ENCODE peak calls at places on chromosomes 5 and 9, in ten cellular contexts. L, U, C, S, V, B, G, A, P and T are unnamed samples.

GRCh38 chr5:175696139-175696854 is 38.4 kb downstream of the HRH2 start:
- DNase-seq in V (peak), A (peak), G (peak), S (peak), U (peak), L (peak), C (no peak), B (no peak), P (peak), T (peak)

GRCh38 chr9:121999556-121999955 is 93.6 kb downstream of the TTLL11 start:
- DNase-seq in A (no peak), C (no peak), S (no peak), U (no peak), L (no peak), B (no peak), P (no peak), G (no peak), V (no peak), T (no peak)

GRCh38 chr9:28808042-28808441 is 1234.8 kb upstream of the C9orf72 start:
- DNase-seq in B (no peak), S (peak), A (no peak), U (no peak), G (no peak), C (no peak), P (no peak), V (no peak), L (no peak), T (no peak)

GRCh38 chr9:108543251-108543768 is 312.5 kb downstream of the ACTL7B start:
- DNase-seq in L (no peak), G (no peak), C (no peak), V (no peak), P (no peak), S (no peak), B (no peak), U (no peak), A (no peak), T (no peak)

GRCh38 chr9:88980732-88981336 is 10.4 kb upstream of the S1PR3 start:
- DNase-seq in S (no peak), P (no peak), G (no peak), B (no peak), A (no peak), C (peak), V (no peak), L (no peak), U (no peak), T (no peak)

GRCh38 chr9:114696814-114697544 is 15.0 kb upstream of the TEX48 start:
- DNase-seq in G (no peak), B (peak), S (no peak), V (no peak), A (peak), U (no peak), P (peak), C (no peak), L (no peak), T (peak)

GRCh38 chr9:126836216-126836615 is 24.2 kb upstream of the ZBTB34 start:
- DNase-seq in U (no peak), C (peak), P (no peak), S (no peak), A (no peak), V (no peak), L (no peak), G (no peak), B (no peak), T (no peak)

GRCh38 chr9:126805546-126806262 is 864 bp downstream of the ZBTB43 start:
- DNase-seq in A (peak), G (peak), B (peak), V (peak), C (peak), L (peak), P (peak), S (no peak), U (peak), T (peak)

GRCh38 chr5:121937762-121938161 is 24.0 kb upstream of the SRFBP1 start:
- DNase-seq in U (no peak), L (no peak), C (no peak), A (no peak), B (no peak), G (no peak), S (no peak), P (no peak), V (no peak), T (no peak)

GRCh38 chr5:58455966-58456365 is 3.9 kb downstream of the PLK2 start:
- DNase-seq in L (peak), S (no peak), U (no peak), A (no peak), P (no peak), G (no peak), C (no peak), B (no peak), V (no peak), T (no peak)

GRCh38 chr5:34648522-34649158 is 7.5 kb upstream of the RAI14 start:
- DNase-seq in C (no peak), S (no peak), U (no peak), G (no peak), V (no peak), L (no peak), B (peak), P (no peak), A (no peak), T (no peak)

GRCh38 chr5:121296357-121296756 is 555.3 kb upstream of the FTMT start:
- DNase-seq in C (no peak), B (no peak), L (no peak), A (no peak), U (no peak), S (no peak), G (no peak), V (no peak), P (no peak), T (no peak)

GRCh38 chr9:1416261-1416660 is 366.1 kb downstream of the DMRT2 start:
- DNase-seq in L (no peak), C (no peak), B (no peak), U (no peak), S (no peak), A (no peak), V (no peak), P (no peak), G (no peak), T (no peak)

GRCh38 chr9:96241391-96241809 is 60.6 kb downstream of the HSD17B3 start:
- DNase-seq in V (no peak), S (no peak), G (no peak), P (peak), C (no peak), B (no peak), U (no peak), L (no peak), A (peak), T (peak)

GRCh38 chr5:5572010-5572982 is 149.8 kb downstream of the ICE1 start:
- DNase-seq in A (no peak), L (peak), V (no peak), C (no peak), S (no peak), U (peak), G (no peak), B (no peak), P (no peak), T (no peak)

GRCh38 chr9:22005700-22006605 is 3.2 kb downstream of the CDKN2B start:
- DNase-seq in P (no peak), S (peak), U (no peak), G (peak), C (no peak), V (peak), A (no peak), B (no peak), L (no peak), T (no peak)

GRCh38 chr5:163565931-163566608 is 60.7 kb downstream of the MAT2B start:
- DNase-seq in V (no peak), P (peak), G (no peak), U (no peak), C (no peak), S (peak), A (peak), L (no peak), B (no peak), T (peak)

GRCh38 chr9:121331992-121332685 is 37.9 kb downstream of the STOM start:
- DNase-seq in B (peak), C (peak), U (no peak), A (no peak), P (no peak), L (no peak), G (no peak), V (no peak), S (no peak), T (no peak)

GRCh38 chr5:58818515-58818914 is 235.6 kb downstream of the RAB3C start:
- DNase-seq in S (peak), G (no peak), P (no peak), C (no peak), B (no peak), U (no peak), L (no peak), A (no peak), V (no peak), T (no peak)

GRCh38 chr9:137168907-137169763 is 716 bp downstream of the LRRC26 start:
- DNase-seq in C (no peak), S (peak), U (no peak), L (peak), V (no peak), B (no peak), P (no peak), A (no peak), G (no peak), T (no peak)

GRCh38 chr5:132695956-132696355 is 22.2 kb downstream of the IL4 start:
- DNase-seq in B (no peak), L (no peak), G (no peak), C (no peak), A (no peak), U (no peak), S (no peak), V (no peak), P (no peak), T (no peak)

GRCh38 chr5:132840896-132841818 is 10.7 kb upstream of the SHROOM1 start:
- DNase-seq in A (no peak), B (no peak), L (no peak), P (no peak), C (no peak), G (no peak), S (peak), V (no peak), U (no peak), T (no peak)

GRCh38 chr5:89437450-89438435 is 554.8 kb upstream of the MEF2C start:
- DNase-seq in B (no peak), P (no peak), L (no peak), C (no peak), V (no peak), U (no peak), A (no peak), S (peak), G (no peak), T (no peak)

GRCh38 chr5:31819926-31820516 is 181.1 kb downstream of the PDZD2 start:
- DNase-seq in L (no peak), C (no peak), S (no peak), G (no peak), B (no peak), A (no peak), V (no peak), P (no peak), U (no peak), T (no peak)

GRCh38 chr5:36366883-36367282 is 65.2 kb upstream of the RANBP3L start:
- DNase-seq in A (no peak), G (no peak), B (no peak), L (no peak), C (no peak), V (no peak), S (no peak), P (no peak), U (no peak), T (no peak)

GRCh38 chr9:87793292-87793691 is 67.4 kb downstream of the CTSL start:
- DNase-seq in U (no peak), V (no peak), C (peak), A (no peak), G (no peak), S (no peak), P (no peak), B (no peak), L (no peak), T (no peak)

GRCh38 chr5:1011741-1012315 is 3.2 kb downstream of the NKD2 start:
- DNase-seq in V (peak), C (no peak), L (peak), P (no peak), U (no peak), B (no peak), A (no peak), G (no peak), S (no peak), T (no peak)

GRCh38 chr9:124005372-124005771 is 6.2 kb upstream of the LHX2 start:
- DNase-seq in V (peak), U (no peak), B (no peak), P (no peak), A (no peak), C (no peak), L (no peak), S (no peak), G (no peak), T (no peak)

GRCh38 chr5:116896001-116896400 is 321.4 kb upstream of the SEMA6A start:
- DNase-seq in S (no peak), U (no peak), V (no peak), L (no peak), A (no peak), G (no peak), B (no peak), P (no peak), C (no peak), T (no peak)

GRCh38 chr5:116084231-116084630 is 594 bp upstream of the COMMD10 start:
- DNase-seq in A (no peak), P (peak), L (no peak), V (no peak), S (no peak), C (no peak), B (peak), U (no peak), G (peak), T (peak)

GRCh38 chr5:71533614-71534013 is 53.5 kb upstream of the MCCC2 start:
- DNase-seq in U (no peak), G (peak), P (no peak), V (no peak), B (no peak), S (no peak), C (peak), A (no peak), L (no peak), T (peak)

GRCh38 chr5:139391570-139392323 is 2.0 kb upstream of the MZB1 start:
- DNase-seq in G (peak), V (no peak), C (no peak), P (no peak), U (peak), L (no peak), A (no peak), B (no peak), S (no peak), T (no peak)